ENCODE peak calls at places on chromosomes 12 and 14, in five cellular contexts. One of them, this sample, is unnamed.

GRCh38 chr12:4099276-4099675 is 174.3 kb upstream of the CCND2 start:
- DNase-seq in HepG2: no peak
- DNase-seq in SK-N-SH: no peak
- DNase-seq in H1: no peak
- DNase-seq in GM12878: no peak
- DNase-seq in this sample: no peak

GRCh38 chr12:111182391-111182790 is 186.5 kb downstream of the PHETA1 start:
- DNase-seq in HepG2: no peak
- DNase-seq in SK-N-SH: no peak
- DNase-seq in H1: no peak
- DNase-seq in GM12878: no peak
- DNase-seq in this sample: no peak

GRCh38 chr12:119181944-119182343 is 3.2 kb downstream of the HSPB8 start:
- DNase-seq in HepG2: no peak
- DNase-seq in SK-N-SH: no peak
- DNase-seq in H1: no peak
- DNase-seq in GM12878: no peak
- DNase-seq in this sample: no peak

GRCh38 chr12:43112101-43112661 is 439.8 kb downstream of the ADAMTS20 start:
- DNase-seq in HepG2: no peak
- DNase-seq in SK-N-SH: peak; percentile 15
- DNase-seq in H1: no peak
- DNase-seq in GM12878: no peak
- DNase-seq in this sample: no peak

GRCh38 chr12:105245291-105245690 is 9.3 kb upstream of the APPL2 start:
- DNase-seq in HepG2: no peak
- DNase-seq in SK-N-SH: no peak
- DNase-seq in H1: no peak
- DNase-seq in GM12878: no peak
- DNase-seq in this sample: no peak

GRCh38 chr12:122894173-122895121 is 1.5 kb downstream of the VPS37B start:
- DNase-seq in HepG2: no peak
- DNase-seq in SK-N-SH: no peak
- DNase-seq in H1: no peak
- DNase-seq in GM12878: no peak
- DNase-seq in this sample: no peak

GRCh38 chr14:69056389-69056788 is 77.3 kb upstream of the ACTN1 start:
- DNase-seq in HepG2: no peak
- DNase-seq in SK-N-SH: peak; percentile 69
- DNase-seq in H1: no peak
- DNase-seq in GM12878: no peak
- DNase-seq in this sample: no peak

GRCh38 chr12:108815875-108816594 is 41.3 kb downstream of the SSH1 start:
- DNase-seq in HepG2: no peak
- DNase-seq in SK-N-SH: no peak
- DNase-seq in H1: no peak
- DNase-seq in GM12878: no peak
- DNase-seq in this sample: no peak

GRCh38 chr14:58331111-58331510 is 32.8 kb downstream of the ARID4A start:
- DNase-seq in HepG2: peak; percentile 91
- DNase-seq in SK-N-SH: peak; percentile 72
- DNase-seq in H1: no peak
- DNase-seq in GM12878: peak; percentile 68
- DNase-seq in this sample: peak; percentile 91

GRCh38 chr12:77841467-77842054 is 10.9 kb downstream of the NAV3 start:
- DNase-seq in HepG2: no peak
- DNase-seq in SK-N-SH: no peak
- DNase-seq in H1: no peak
- DNase-seq in GM12878: no peak
- DNase-seq in this sample: no peak

GRCh38 chr14:64696355-64696844 is 7.8 kb upstream of the PLEKHG3 start:
- DNase-seq in HepG2: no peak
- DNase-seq in SK-N-SH: no peak
- DNase-seq in H1: no peak
- DNase-seq in GM12878: no peak
- DNase-seq in this sample: no peak

GRCh38 chr12:66514581-66514980 is 164.3 kb downstream of the GRIP1 start:
- DNase-seq in HepG2: no peak
- DNase-seq in SK-N-SH: no peak
- DNase-seq in H1: no peak
- DNase-seq in GM12878: no peak
- DNase-seq in this sample: no peak

GRCh38 chr12:20777420-20777819 is 33.1 kb upstream of the SLCO1B3 start:
- DNase-seq in HepG2: no peak
- DNase-seq in SK-N-SH: no peak
- DNase-seq in H1: no peak
- DNase-seq in GM12878: no peak
- DNase-seq in this sample: no peak

GRCh38 chr12:103600967-103601728 is 14.1 kb downstream of the STAB2 start:
- DNase-seq in HepG2: no peak
- DNase-seq in SK-N-SH: no peak
- DNase-seq in H1: no peak
- DNase-seq in GM12878: no peak
- DNase-seq in this sample: no peak

GRCh38 chr12:97837401-97837800 is 374.8 kb downstream of the RMST start:
- DNase-seq in HepG2: no peak
- DNase-seq in SK-N-SH: no peak
- DNase-seq in H1: no peak
- DNase-seq in GM12878: no peak
- DNase-seq in this sample: no peak

GRCh38 chr14:95508377-95508776 is 8.1 kb downstream of the SYNE3 start:
- DNase-seq in HepG2: no peak
- DNase-seq in SK-N-SH: no peak
- DNase-seq in H1: no peak
- DNase-seq in GM12878: no peak
- DNase-seq in this sample: no peak

GRCh38 chr12:112924986-112925385 is 13.3 kb upstream of the OAS3 start:
- DNase-seq in HepG2: peak; percentile 56
- DNase-seq in SK-N-SH: no peak
- DNase-seq in H1: no peak
- DNase-seq in GM12878: peak; percentile 36
- DNase-seq in this sample: no peak

GRCh38 chr12:3185260-3185870 is 108.2 kb downstream of the TSPAN9 start:
- DNase-seq in HepG2: no peak
- DNase-seq in SK-N-SH: no peak
- DNase-seq in H1: no peak
- DNase-seq in GM12878: no peak
- DNase-seq in this sample: no peak

GRCh38 chr14:60561845-60562746 is 53.1 kb downstream of the SIX6 start:
- DNase-seq in HepG2: peak; percentile 45
- DNase-seq in SK-N-SH: peak; percentile 36
- DNase-seq in H1: peak; percentile 60
- DNase-seq in GM12878: peak; percentile 19
- DNase-seq in this sample: peak; percentile 20

GRCh38 chr12:2547273-2548044 is 247.3 kb upstream of the FKBP4 start:
- DNase-seq in HepG2: no peak
- DNase-seq in SK-N-SH: no peak
- DNase-seq in H1: no peak
- DNase-seq in GM12878: no peak
- DNase-seq in this sample: no peak

GRCh38 chr14:59483360-59483759 is 848 bp downstream of the L3HYPDH start:
- DNase-seq in HepG2: no peak
- DNase-seq in SK-N-SH: no peak
- DNase-seq in H1: no peak
- DNase-seq in GM12878: no peak
- DNase-seq in this sample: no peak

GRCh38 chr12:50678650-50679049 is 85.3 kb upstream of the ATF1 start:
- DNase-seq in HepG2: no peak
- DNase-seq in SK-N-SH: no peak
- DNase-seq in H1: no peak
- DNase-seq in GM12878: no peak
- DNase-seq in this sample: no peak

GRCh38 chr12:50676761-50677160 is 87.1 kb upstream of the ATF1 start:
- DNase-seq in HepG2: no peak
- DNase-seq in SK-N-SH: no peak
- DNase-seq in H1: no peak
- DNase-seq in GM12878: no peak
- DNase-seq in this sample: no peak

GRCh38 chr12:50672158-50672557 is 91.7 kb upstream of the ATF1 start:
- DNase-seq in HepG2: no peak
- DNase-seq in SK-N-SH: no peak
- DNase-seq in H1: no peak
- DNase-seq in GM12878: no peak
- DNase-seq in this sample: no peak

GRCh38 chr12:50677858-50678257 is 86.0 kb upstream of the ATF1 start:
- DNase-seq in HepG2: no peak
- DNase-seq in SK-N-SH: no peak
- DNase-seq in H1: no peak
- DNase-seq in GM12878: no peak
- DNase-seq in this sample: no peak
- TF ChIP-seq SIN3A in HepG2: no peak
- TF ChIP-seq SIN3A in SK-N-SH: no peak
- TF ChIP-seq SIN3A in H1: no peak
- TF ChIP-seq SIN3A in GM12878: no peak
- TF ChIP-seq SIN3A in this sample: no peak

GRCh38 chr12:92905258-92905810 is 23.8 kb downstream of the EEA1 start:
- DNase-seq in HepG2: no peak
- DNase-seq in SK-N-SH: no peak
- DNase-seq in H1: no peak
- DNase-seq in GM12878: no peak
- DNase-seq in this sample: no peak

GRCh38 chr12:92897844-92898243 is 31.3 kb downstream of the EEA1 start:
- DNase-seq in HepG2: no peak
- DNase-seq in SK-N-SH: no peak
- DNase-seq in H1: no peak
- DNase-seq in GM12878: no peak
- DNase-seq in this sample: no peak

GRCh38 chr12:92898755-92899154 is 30.3 kb downstream of the EEA1 start:
- DNase-seq in HepG2: no peak
- DNase-seq in SK-N-SH: no peak
- DNase-seq in H1: no peak
- DNase-seq in GM12878: no peak
- DNase-seq in this sample: no peak

DNA sequence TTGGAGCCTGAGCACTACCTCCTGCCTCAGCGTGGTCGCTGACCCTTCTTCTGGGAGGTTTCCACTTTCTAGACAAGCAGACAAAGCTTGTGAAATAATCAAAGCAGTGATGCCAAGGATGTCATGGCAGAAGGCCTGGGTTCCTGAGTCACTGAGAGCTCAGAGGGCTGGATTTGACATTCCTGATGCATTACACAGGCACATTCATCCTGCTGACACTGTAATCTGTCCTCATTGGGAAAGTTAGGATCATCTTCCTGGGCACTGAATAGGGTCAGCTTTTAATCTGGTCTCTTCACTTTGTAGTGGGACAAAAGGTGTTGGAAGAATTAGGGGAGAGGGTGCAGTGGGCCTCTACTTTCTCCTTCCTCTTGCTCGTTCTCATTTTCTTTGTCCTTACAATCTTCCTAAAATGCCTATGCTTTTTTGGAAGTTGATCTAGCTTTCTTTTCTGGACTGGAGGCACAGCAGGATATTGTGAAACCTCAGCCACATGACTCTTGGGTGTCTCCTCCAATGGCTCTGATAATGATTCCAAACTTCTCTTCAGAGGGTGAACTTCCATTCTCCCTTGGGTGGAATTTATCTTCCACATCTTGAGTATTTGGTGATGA is 29.6 kb downstream of the EEA1 start:
- DNase-seq in HepG2: peak; percentile 85
- DNase-seq in SK-N-SH: peak; percentile 8
- DNase-seq in H1: no peak
- DNase-seq in GM12878: no peak
- DNase-seq in this sample: no peak
- TF ChIP-seq RFX5 in HepG2: no peak
- TF ChIP-seq RFX5 in SK-N-SH: no peak
- TF ChIP-seq RFX5 in H1: no peak
- TF ChIP-seq RFX5 in GM12878: no peak
- TF ChIP-seq RFX5 in this sample: no peak

DNA sequence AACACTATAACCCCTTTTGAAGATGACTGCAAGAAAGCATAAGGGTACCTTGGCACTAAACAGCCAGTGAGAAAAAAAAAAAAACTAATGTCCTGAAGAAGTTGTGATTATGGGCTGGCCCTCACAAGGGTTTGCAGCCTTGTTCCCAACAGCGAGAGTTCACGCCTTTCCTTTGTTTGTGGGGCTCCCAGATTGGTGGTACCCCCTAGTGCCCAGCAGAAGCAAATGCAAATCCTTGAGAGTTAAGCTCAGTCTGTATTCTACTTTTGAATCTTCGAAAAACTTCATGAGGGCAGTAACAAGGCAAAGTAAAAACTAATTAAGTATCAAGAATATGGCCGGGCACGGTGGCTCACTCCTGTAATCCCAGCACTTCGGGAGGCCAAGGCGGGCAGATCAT is 238.9 kb upstream of the LMO3 start:
- DNase-seq in HepG2: peak; percentile 3
- DNase-seq in SK-N-SH: no peak
- DNase-seq in H1: no peak
- DNase-seq in GM12878: no peak
- DNase-seq in this sample: no peak
- TF ChIP-seq SIN3A in HepG2: no peak
- TF ChIP-seq SIN3A in SK-N-SH: no peak
- TF ChIP-seq SIN3A in H1: no peak
- TF ChIP-seq SIN3A in GM12878: no peak
- TF ChIP-seq SIN3A in this sample: no peak

GRCh38 chr14:99334277-99334676 is 62.3 kb upstream of the BCL11B start:
- DNase-seq in HepG2: no peak
- DNase-seq in SK-N-SH: no peak
- DNase-seq in H1: no peak
- DNase-seq in GM12878: no peak
- DNase-seq in this sample: no peak
- TF ChIP-seq RFX5 in HepG2: no peak
- TF ChIP-seq RFX5 in SK-N-SH: no peak
- TF ChIP-seq RFX5 in H1: no peak
- TF ChIP-seq RFX5 in GM12878: no peak
- TF ChIP-seq RFX5 in this sample: no peak